ENCODE peak calls at places on chromosomes 1 and 21, in four cellular contexts. One of them, this sample, is unnamed.

GRCh38 chr1:37797750-37798345 is 4.2 kb downstream of the MANEAL start:
- DNase-seq in GM20000: no peak
- DNase-seq in fibroblast of mammary gland: peak; percentile 52
- DNase-seq in brain microvascular endothelial cell: peak; percentile 57
- DNase-seq in this sample: no peak

GRCh38 chr21:46111193-46111571 is 13.3 kb downstream of the COL6A2 start:
- DNase-seq in GM20000: no peak
- DNase-seq in fibroblast of mammary gland: no peak
- DNase-seq in brain microvascular endothelial cell: no peak
- DNase-seq in this sample: no peak

GRCh38 chr1:182841368-182841988 is 2.3 kb downstream of the DHX9 start:
- DNase-seq in GM20000: peak; percentile 31
- DNase-seq in fibroblast of mammary gland: peak; percentile 44
- DNase-seq in brain microvascular endothelial cell: peak; percentile 12
- DNase-seq in this sample: no peak

GRCh38 chr1:13775446-13775845 is 75.5 kb downstream of the PRDM2 start:
- DNase-seq in GM20000: no peak
- DNase-seq in fibroblast of mammary gland: peak; percentile 83
- DNase-seq in brain microvascular endothelial cell: no peak
- DNase-seq in this sample: no peak

GRCh38 chr1:117826551-117827078 is 102.8 kb downstream of the GDAP2 start:
- DNase-seq in GM20000: no peak
- DNase-seq in fibroblast of mammary gland: peak; percentile 96
- DNase-seq in brain microvascular endothelial cell: peak; percentile 84
- DNase-seq in this sample: no peak

GRCh38 chr1:184748767-184749166 is 5.9 kb downstream of the EDEM3 start:
- DNase-seq in GM20000: no peak
- DNase-seq in fibroblast of mammary gland: no peak
- DNase-seq in brain microvascular endothelial cell: no peak
- DNase-seq in this sample: no peak

GRCh38 chr1:165235158-165235776 is 121.2 kb downstream of the LMX1A start:
- DNase-seq in GM20000: no peak
- DNase-seq in fibroblast of mammary gland: no peak
- DNase-seq in brain microvascular endothelial cell: no peak
- DNase-seq in this sample: peak; percentile 65

GRCh38 chr1:31689821-31690220 is 14.0 kb downstream of the COL16A1 start:
- DNase-seq in GM20000: no peak
- DNase-seq in fibroblast of mammary gland: peak; percentile 95
- DNase-seq in brain microvascular endothelial cell: peak; percentile 91
- DNase-seq in this sample: no peak

GRCh38 chr21:18677632-18678031 is 274.0 kb upstream of the TMPRSS15 start:
- DNase-seq in GM20000: no peak
- DNase-seq in fibroblast of mammary gland: no peak
- DNase-seq in brain microvascular endothelial cell: no peak
- DNase-seq in this sample: no peak

GRCh38 chr1:35573198-35573775 is at the start of gene TFAP2E:
- DNase-seq in GM20000: no peak
- DNase-seq in fibroblast of mammary gland: peak; percentile 20
- DNase-seq in brain microvascular endothelial cell: no peak
- DNase-seq in this sample: peak; percentile 51

GRCh38 chr1:79744746-79745145 is 738.2 kb upstream of the ADGRL4 start:
- DNase-seq in GM20000: no peak
- DNase-seq in fibroblast of mammary gland: no peak
- DNase-seq in brain microvascular endothelial cell: no peak
- DNase-seq in this sample: no peak

GRCh38 chr1:76620371-76620770 is 246.9 kb upstream of the ST6GALNAC5 start:
- DNase-seq in GM20000: no peak
- DNase-seq in fibroblast of mammary gland: no peak
- DNase-seq in brain microvascular endothelial cell: no peak
- DNase-seq in this sample: no peak

GRCh38 chr1:97989094-97989680 is 68.4 kb upstream of the DPYD start:
- DNase-seq in GM20000: no peak
- DNase-seq in fibroblast of mammary gland: peak; percentile 47
- DNase-seq in brain microvascular endothelial cell: peak; percentile 12
- DNase-seq in this sample: no peak

GRCh38 chr1:151944110-151944858 is 35.0 kb upstream of the THEM4 start:
- DNase-seq in GM20000: no peak
- DNase-seq in fibroblast of mammary gland: peak; percentile 67
- DNase-seq in brain microvascular endothelial cell: no peak
- DNase-seq in this sample: no peak

DNA sequence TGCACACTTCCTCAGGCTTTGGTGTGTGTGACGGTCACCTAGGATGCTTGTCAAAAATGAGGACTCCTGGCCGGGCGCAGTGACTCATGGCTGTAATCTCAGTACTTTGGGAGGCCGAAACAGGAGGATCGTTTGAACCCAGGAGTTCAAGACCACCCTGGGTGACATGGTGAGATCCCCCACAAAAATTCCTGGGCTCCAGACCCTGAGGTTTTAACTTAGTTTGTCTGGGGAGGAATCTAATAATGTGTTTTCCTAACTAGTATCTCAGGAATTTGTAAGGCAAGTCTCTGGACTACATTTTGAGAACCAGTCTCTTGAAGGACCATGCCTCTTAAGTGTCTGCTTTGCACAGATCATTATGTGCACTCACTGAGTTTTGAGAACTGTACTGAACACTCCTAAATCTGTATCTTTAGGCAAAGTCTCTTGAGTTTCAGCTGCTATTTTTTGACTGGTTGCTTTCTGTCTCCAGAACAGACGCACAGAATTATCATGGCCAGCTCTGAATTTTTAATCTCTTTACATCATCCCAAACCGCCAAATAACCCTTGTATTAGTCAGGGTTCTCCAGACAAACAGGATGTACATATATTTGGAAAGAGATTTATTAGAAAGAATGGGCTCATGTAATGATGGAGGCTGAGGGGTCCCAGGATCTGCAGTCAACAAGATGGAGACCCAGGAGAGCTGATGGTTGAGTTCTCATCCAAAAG is 45.5 kb upstream of the VANGL1 start:
- DNase-seq in GM20000: no peak
- DNase-seq in fibroblast of mammary gland: peak; percentile 42
- DNase-seq in brain microvascular endothelial cell: peak; percentile 80
- DNase-seq in this sample: no peak
- TF ChIP-seq CTCF in GM20000: no peak
- TF ChIP-seq CTCF in fibroblast of mammary gland: no peak
- TF ChIP-seq CTCF in brain microvascular endothelial cell: no peak
- TF ChIP-seq CTCF in this sample: peak; percentile 49

DNA sequence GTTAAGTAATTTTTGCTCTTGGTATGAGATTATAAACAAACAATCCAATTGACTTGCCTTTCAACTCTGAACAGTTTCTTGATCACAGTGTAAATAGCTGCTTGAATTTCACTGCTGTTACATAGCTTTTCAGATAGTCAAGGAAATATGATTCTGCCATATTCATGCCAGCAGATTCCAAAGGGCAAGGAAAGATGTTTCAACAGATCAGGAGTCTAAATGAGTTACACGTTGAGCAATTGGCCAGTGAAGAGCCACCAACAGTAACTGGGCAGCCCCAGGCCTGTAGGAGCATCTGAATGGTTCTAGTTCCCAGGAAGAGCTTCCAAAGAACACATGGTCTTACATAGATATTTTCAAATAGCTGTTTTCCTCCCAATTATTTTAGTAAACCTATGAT is 93.6 kb downstream of the LEPR start:
- DNase-seq in GM20000: no peak
- DNase-seq in fibroblast of mammary gland: peak; percentile 50
- DNase-seq in brain microvascular endothelial cell: no peak
- DNase-seq in this sample: no peak
- TF ChIP-seq CTCF in GM20000: no peak
- TF ChIP-seq CTCF in fibroblast of mammary gland: no peak
- TF ChIP-seq CTCF in brain microvascular endothelial cell: no peak
- TF ChIP-seq CTCF in this sample: no peak

DNA sequence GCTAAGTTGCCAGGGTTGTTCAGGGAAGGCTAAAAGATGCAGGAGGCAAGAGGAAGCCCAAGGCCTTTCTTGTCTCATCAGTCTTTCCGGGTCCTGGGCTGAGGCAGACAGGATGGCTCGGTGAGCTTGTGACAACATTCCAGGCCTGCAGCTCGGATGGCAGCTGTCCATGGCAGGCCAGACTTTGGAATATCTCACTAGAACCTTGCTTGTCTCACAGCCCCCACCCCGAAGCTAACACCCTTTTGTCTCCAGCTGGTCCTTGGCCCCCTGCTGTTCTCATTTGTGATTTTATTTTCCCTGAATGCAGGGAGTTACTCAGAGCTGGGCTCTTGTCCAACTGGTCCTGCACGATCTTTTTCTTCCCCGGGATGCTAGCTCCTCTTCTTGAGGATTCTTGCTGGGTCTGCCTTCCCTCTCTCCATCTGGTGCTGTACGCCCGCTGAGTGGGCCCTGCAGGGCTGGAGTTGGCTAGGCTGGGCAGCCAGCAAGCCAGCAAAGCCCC is 477.2 kb upstream of the CAMK1G start:
- DNase-seq in GM20000: no peak
- DNase-seq in fibroblast of mammary gland: peak; percentile 34
- DNase-seq in brain microvascular endothelial cell: peak; percentile 48
- DNase-seq in this sample: no peak
- TF ChIP-seq CTCF in GM20000: no peak
- TF ChIP-seq CTCF in fibroblast of mammary gland: peak; percentile 3
- TF ChIP-seq CTCF in brain microvascular endothelial cell: no peak
- TF ChIP-seq CTCF in this sample: no peak

GRCh38 chr1:15425521-15425920 is 12.7 kb upstream of the CTRC start:
- DNase-seq in GM20000: no peak
- DNase-seq in fibroblast of mammary gland: no peak
- DNase-seq in brain microvascular endothelial cell: no peak
- DNase-seq in this sample: no peak
- TF ChIP-seq CTCF in GM20000: no peak
- TF ChIP-seq CTCF in fibroblast of mammary gland: no peak
- TF ChIP-seq CTCF in brain microvascular endothelial cell: no peak
- TF ChIP-seq CTCF in this sample: no peak

DNA sequence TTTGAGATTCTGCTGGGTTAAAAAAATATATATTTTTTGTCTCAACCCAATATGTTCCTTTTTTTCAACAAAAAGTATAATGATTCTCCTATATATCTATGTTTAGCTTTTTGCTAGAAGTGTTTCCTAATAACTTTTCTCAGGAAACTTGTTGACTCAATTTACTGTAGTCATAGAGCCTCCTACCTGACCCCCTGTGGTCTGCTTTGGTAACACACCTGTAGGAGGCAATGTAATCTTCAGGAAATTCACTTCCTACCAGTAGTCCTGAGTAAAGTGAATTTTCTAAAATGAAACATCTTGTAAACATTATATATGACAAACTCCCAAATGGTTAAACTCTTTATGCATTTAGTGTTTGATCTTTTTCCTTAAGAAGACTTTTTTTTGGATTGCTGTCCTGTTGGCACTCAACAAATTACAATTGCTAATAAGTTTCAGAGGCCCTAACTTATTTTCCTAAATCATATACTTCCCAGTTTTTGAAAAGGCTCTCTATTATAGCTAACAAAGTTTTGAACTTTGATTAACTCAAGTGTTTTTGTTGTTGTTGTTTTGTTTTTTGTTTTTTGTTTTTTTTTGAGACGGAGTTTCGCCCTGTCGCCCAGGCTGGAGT is 118.3 kb downstream of the OLFML2B start:
- DNase-seq in GM20000: peak; percentile 23
- DNase-seq in fibroblast of mammary gland: peak; percentile 47
- DNase-seq in brain microvascular endothelial cell: no peak
- DNase-seq in this sample: no peak
- TF ChIP-seq CTCF in GM20000: peak; percentile 28
- TF ChIP-seq CTCF in fibroblast of mammary gland: peak; percentile 43
- TF ChIP-seq CTCF in brain microvascular endothelial cell: peak; percentile 63
- TF ChIP-seq CTCF in this sample: peak; percentile 70

GRCh38 chr1:226414098-226414698 is 6.3 kb upstream of the PARP1 start:
- DNase-seq in GM20000: no peak
- DNase-seq in fibroblast of mammary gland: no peak
- DNase-seq in brain microvascular endothelial cell: no peak
- DNase-seq in this sample: no peak
- TF ChIP-seq CTCF in GM20000: no peak
- TF ChIP-seq CTCF in fibroblast of mammary gland: no peak
- TF ChIP-seq CTCF in brain microvascular endothelial cell: no peak
- TF ChIP-seq CTCF in this sample: no peak

GRCh38 chr1:219067350-219067712 is 106.3 kb upstream of the LYPLAL1 start:
- DNase-seq in GM20000: no peak
- DNase-seq in fibroblast of mammary gland: no peak
- DNase-seq in brain microvascular endothelial cell: no peak
- DNase-seq in this sample: no peak
- TF ChIP-seq CTCF in GM20000: no peak
- TF ChIP-seq CTCF in fibroblast of mammary gland: no peak
- TF ChIP-seq CTCF in brain microvascular endothelial cell: no peak
- TF ChIP-seq CTCF in this sample: no peak

This sample was measured in glutamatergic neuron.